ENCODE peak calls at places on chromosomes 13 and 19, in four cellular contexts. One of them, this sample, is unnamed.

GRCh38 chr13:47478985-47479384 is 522.1 kb downstream of the SUCLA2 start:
- DNase-seq in IMR-90: no peak
- DNase-seq in mesendoderm: no peak
- DNase-seq in H1: no peak
- DNase-seq in this sample: no peak

GRCh38 chr19:14035706-14036105 is 4.1 kb downstream of the IL27RA start:
- DNase-seq in IMR-90: no peak
- DNase-seq in mesendoderm: peak; percentile 61
- DNase-seq in H1: no peak
- DNase-seq in this sample: no peak

GRCh38 chr19:23972161-23972560 is 57.5 kb downstream of the ZNF726 start:
- DNase-seq in IMR-90: no peak
- DNase-seq in mesendoderm: no peak
- DNase-seq in H1: no peak
- DNase-seq in this sample: no peak

GRCh38 chr19:40225440-40226305 is 816 bp downstream of the CCNP start:
- DNase-seq in IMR-90: peak; percentile 37
- DNase-seq in mesendoderm: no peak
- DNase-seq in H1: no peak
- DNase-seq in this sample: no peak

GRCh38 chr19:53102186-53102585 is 1.0 kb downstream of the ZNF160 start:
- DNase-seq in IMR-90: no peak
- DNase-seq in mesendoderm: peak; percentile 29
- DNase-seq in H1: no peak
- DNase-seq in this sample: no peak

GRCh38 chr13:31950121-31950810 is 81.3 kb upstream of the FRY start:
- DNase-seq in IMR-90: no peak
- DNase-seq in mesendoderm: no peak
- DNase-seq in H1: no peak
- DNase-seq in this sample: no peak

GRCh38 chr13:96100457-96101220 is 10.7 kb downstream of the HS6ST3 start:
- DNase-seq in IMR-90: no peak
- DNase-seq in mesendoderm: peak; percentile 54
- DNase-seq in H1: no peak
- DNase-seq in this sample: no peak

GRCh38 chr13:93547886-93548285 is 321.3 kb downstream of the GPC6 start:
- DNase-seq in IMR-90: no peak
- DNase-seq in mesendoderm: no peak
- DNase-seq in H1: no peak
- DNase-seq in this sample: no peak

GRCh38 chr19:16206637-16207036 is 8.9 kb downstream of the AP1M1 start:
- DNase-seq in IMR-90: no peak
- DNase-seq in mesendoderm: no peak
- DNase-seq in H1: no peak
- DNase-seq in this sample: no peak

GRCh38 chr19:55082023-55082851 is 6.6 kb downstream of the EPS8L1 start:
- DNase-seq in IMR-90: peak; percentile 42
- DNase-seq in mesendoderm: peak; percentile 74
- DNase-seq in H1: peak; percentile 74
- DNase-seq in this sample: peak; percentile 97

GRCh38 chr13:92896842-92897241 is 329.8 kb upstream of the GPC6 start:
- DNase-seq in IMR-90: peak; percentile 21
- DNase-seq in mesendoderm: peak; percentile 55
- DNase-seq in H1: no peak
- DNase-seq in this sample: no peak

GRCh38 chr13:94711561-94712286 is 621 bp downstream of the SOX21 start:
- DNase-seq in IMR-90: no peak
- DNase-seq in mesendoderm: peak; percentile 59
- DNase-seq in H1: no peak
- DNase-seq in this sample: peak; percentile 54

GRCh38 chr19:54297759-54298305 is 15.1 kb downstream of the LILRA5 start:
- DNase-seq in IMR-90: no peak
- DNase-seq in mesendoderm: peak; percentile 4
- DNase-seq in H1: no peak
- DNase-seq in this sample: no peak

GRCh38 chr19:6417713-6418561 is 6.7 kb downstream of the KHSRP start:
- DNase-seq in IMR-90: peak; percentile 5
- DNase-seq in mesendoderm: peak; percentile 31
- DNase-seq in H1: peak; percentile 65
- DNase-seq in this sample: no peak

GRCh38 chr13:77536358-77536757 is 852 bp downstream of the SCEL start:
- DNase-seq in IMR-90: no peak
- DNase-seq in mesendoderm: no peak
- DNase-seq in H1: no peak
- DNase-seq in this sample: no peak

GRCh38 chr19:10305139-10305806 is 4.3 kb downstream of the ZGLP1 start:
- DNase-seq in IMR-90: peak; percentile 73
- DNase-seq in mesendoderm: no peak
- DNase-seq in H1: no peak
- DNase-seq in this sample: no peak

GRCh38 chr13:27034678-27035111 is 136.9 kb downstream of the USP12 start:
- DNase-seq in IMR-90: no peak
- DNase-seq in mesendoderm: peak; percentile 54
- DNase-seq in H1: peak; percentile 66
- DNase-seq in this sample: peak; percentile 65

GRCh38 chr13:89150362-89150761 is 1479.2 kb downstream of the SLITRK5 start:
- DNase-seq in IMR-90: no peak
- DNase-seq in mesendoderm: no peak
- DNase-seq in H1: no peak
- DNase-seq in this sample: no peak

GRCh38 chr19:29010276-29010675 is 202.7 kb downstream of the UQCRFS1 start:
- DNase-seq in IMR-90: no peak
- DNase-seq in mesendoderm: no peak
- DNase-seq in H1: no peak
- DNase-seq in this sample: no peak

GRCh38 chr13:48414501-48414900 is 1.6 kb upstream of the LPAR6 start:
- DNase-seq in IMR-90: no peak
- DNase-seq in mesendoderm: no peak
- DNase-seq in H1: no peak
- DNase-seq in this sample: no peak

GRCh38 chr19:13784731-13785452 is 10.4 kb upstream of the ZSWIM4 start:
- DNase-seq in IMR-90: peak; percentile 58
- DNase-seq in mesendoderm: peak; percentile 82
- DNase-seq in H1: peak; percentile 88
- DNase-seq in this sample: peak; percentile 85

GRCh38 chr13:30216111-30216510 is 91.2 kb downstream of the KATNAL1 start:
- DNase-seq in IMR-90: no peak
- DNase-seq in mesendoderm: peak; percentile 47
- DNase-seq in H1: no peak
- DNase-seq in this sample: no peak

GRCh38 chr19:29884466-29884865 is 57.6 kb upstream of the URI1 start:
- DNase-seq in IMR-90: no peak
- DNase-seq in mesendoderm: no peak
- DNase-seq in H1: no peak
- DNase-seq in this sample: no peak

GRCh38 chr19:50844296-50844935 is 10.3 kb upstream of the KLK3 start:
- DNase-seq in IMR-90: no peak
- DNase-seq in mesendoderm: no peak
- DNase-seq in H1: no peak
- DNase-seq in this sample: no peak

GRCh38 chr13:113446488-113446854 is 6.8 kb downstream of the ADPRHL1 start:
- DNase-seq in IMR-90: no peak
- DNase-seq in mesendoderm: no peak
- DNase-seq in H1: no peak
- DNase-seq in this sample: no peak
- H3K4me1 ChIP-seq in IMR-90: no peaks in the 10 kb centered on the region
- H3K4me1 ChIP-seq in mesendoderm: no peaks in the 10 kb centered on the region
- H3K4me1 ChIP-seq in H1: peaks cover 5% of the 10 kb centered on the region
- H3K4me1 ChIP-seq in this sample: no peaks in the 10 kb centered on the region

DNA sequence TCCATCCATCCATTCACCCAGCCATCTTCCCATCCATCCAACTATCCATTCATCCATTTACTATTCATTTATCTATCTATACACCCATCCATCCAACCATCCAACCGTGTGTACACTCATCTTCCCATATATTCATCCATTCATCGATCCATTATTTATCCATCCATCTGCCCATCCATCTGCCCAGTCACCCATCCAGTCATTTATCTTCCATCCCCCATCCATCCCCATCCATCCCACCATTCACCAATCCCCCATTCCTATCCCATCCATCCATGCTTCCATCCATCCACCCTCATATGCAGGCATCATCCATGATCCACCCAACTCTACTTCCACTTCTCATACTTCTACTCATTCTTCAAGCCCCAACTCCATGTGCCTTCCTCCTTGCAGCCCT is 14.0 kb upstream of the HOMER3 start:
- DNase-seq in IMR-90: no peak
- DNase-seq in mesendoderm: no peak
- DNase-seq in H1: no peak
- DNase-seq in this sample: no peak
- H4K5ac ChIP-seq in IMR-90: no peak overlapping the region
- H4K5ac ChIP-seq in mesendoderm: no peak overlapping the region
- H4K5ac ChIP-seq in H1: no peak overlapping the region
- H4K5ac ChIP-seq in this sample: no peak overlapping the region

DNA sequence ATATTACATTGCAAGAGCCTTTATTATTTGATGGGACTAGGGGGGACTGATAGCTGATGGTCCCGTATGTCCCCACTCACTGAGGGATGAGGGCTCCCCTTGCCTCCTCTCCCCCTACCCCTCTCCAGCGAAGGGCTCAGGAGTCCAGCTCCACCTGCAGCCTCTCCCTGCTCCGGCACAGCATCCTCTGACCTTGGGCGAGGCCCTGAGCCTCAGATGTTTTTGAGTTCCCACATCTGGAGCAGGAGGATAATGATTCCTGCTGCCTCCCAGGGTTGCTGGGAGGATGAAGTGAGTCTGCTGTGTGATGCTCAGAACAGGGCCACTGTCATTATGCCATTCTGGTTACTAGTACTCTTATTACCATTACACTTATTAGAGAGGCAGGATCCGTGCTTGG is 15.0 kb downstream of the PAK4 start:
- DNase-seq in IMR-90: no peak
- DNase-seq in mesendoderm: no peak
- DNase-seq in H1: no peak
- DNase-seq in this sample: no peak
- H3K4me2 ChIP-seq in IMR-90: no peak overlapping the region
- H3K4me2 ChIP-seq in mesendoderm: no peak overlapping the region
- H3K4me2 ChIP-seq in H1: no peak overlapping the region
- H3K4me2 ChIP-seq in this sample: no peak overlapping the region

GRCh38 chr19:38079926-38080380 is 144.1 kb downstream of the DPF1 start:
- DNase-seq in IMR-90: peak; percentile 95
- DNase-seq in mesendoderm: peak; percentile 37
- DNase-seq in H1: no peak
- DNase-seq in this sample: no peak
- H3K4me1 ChIP-seq in IMR-90: peaks cover 7% of the 10 kb centered on the region
- H3K4me1 ChIP-seq in mesendoderm: no peaks in the 10 kb centered on the region
- H3K4me1 ChIP-seq in H1: no peaks in the 10 kb centered on the region
- H3K4me1 ChIP-seq in this sample: peaks cover 3% of the 10 kb centered on the region

DNA sequence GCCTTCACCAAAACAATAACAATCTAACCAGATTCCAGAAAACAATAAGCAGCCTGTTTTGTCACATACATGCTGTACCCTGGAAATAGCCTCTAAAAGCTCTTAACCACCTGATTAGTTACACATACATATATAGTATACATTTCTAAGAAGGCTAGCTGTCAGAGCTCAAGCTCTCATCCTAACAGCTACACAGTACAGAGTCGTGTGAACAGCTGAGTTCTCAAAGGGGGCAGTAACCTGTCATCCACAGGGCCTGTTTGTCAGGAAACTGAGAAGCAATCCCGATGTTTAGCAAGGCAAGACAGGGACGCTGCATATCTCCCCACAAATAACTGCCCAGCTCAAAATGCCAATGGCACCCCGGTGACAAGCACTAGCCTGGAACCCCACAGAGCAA is 56.9 kb downstream of the STK24 start:
- DNase-seq in IMR-90: no peak
- DNase-seq in mesendoderm: no peak
- DNase-seq in H1: no peak
- DNase-seq in this sample: no peak
- H4K5ac ChIP-seq in IMR-90: no peak overlapping the region
- H4K5ac ChIP-seq in mesendoderm: no peak overlapping the region
- H4K5ac ChIP-seq in H1: no peak overlapping the region
- H4K5ac ChIP-seq in this sample: no peak overlapping the region